ENCODE peak calls at places on chromosomes 12 and 14, in four cellular contexts. One of them, this sample, is unnamed.

GRCh38 chr14:98711453-98711852 is 560.5 kb downstream of the BCL11B start:
- DNase-seq in cardiac fibroblast: no peak
- DNase-seq in astrocyte of the spinal cord: no peak
- DNase-seq in right atrium auricular region: no peak
- DNase-seq in this sample: no peak

GRCh38 chr12:52247622-52248540 is 14.8 kb downstream of the KRT7 start:
- DNase-seq in cardiac fibroblast: no peak
- DNase-seq in astrocyte of the spinal cord: no peak
- DNase-seq in right atrium auricular region: no peak
- DNase-seq in this sample: no peak

GRCh38 chr12:6163554-6164060 is 36.6 kb upstream of the CD9 start:
- DNase-seq in cardiac fibroblast: no peak
- DNase-seq in astrocyte of the spinal cord: no peak
- DNase-seq in right atrium auricular region: no peak
- DNase-seq in this sample: no peak

GRCh38 chr12:85779768-85780167 is 56.4 kb downstream of the RASSF9 start:
- DNase-seq in cardiac fibroblast: no peak
- DNase-seq in astrocyte of the spinal cord: no peak
- DNase-seq in right atrium auricular region: no peak
- DNase-seq in this sample: no peak

GRCh38 chr12:44217146-44217883 is 381.4 kb downstream of the TMEM117 start:
- DNase-seq in cardiac fibroblast: no peak
- DNase-seq in astrocyte of the spinal cord: no peak
- DNase-seq in right atrium auricular region: no peak
- DNase-seq in this sample: no peak

GRCh38 chr12:108240027-108240785 is 98.9 kb downstream of the CMKLR1 start:
- DNase-seq in cardiac fibroblast: no peak
- DNase-seq in astrocyte of the spinal cord: no peak
- DNase-seq in right atrium auricular region: no peak
- DNase-seq in this sample: no peak

GRCh38 chr14:23578560-23579310 is at the start of gene JPH4:
- DNase-seq in cardiac fibroblast: no peak
- DNase-seq in astrocyte of the spinal cord: no peak
- DNase-seq in right atrium auricular region: peak; percentile 54
- DNase-seq in this sample: no peak

GRCh38 chr14:52131640-52132320 is 62.9 kb upstream of the NID2 start:
- DNase-seq in cardiac fibroblast: peak; percentile 98
- DNase-seq in astrocyte of the spinal cord: peak; percentile 93
- DNase-seq in right atrium auricular region: peak; percentile 85
- DNase-seq in this sample: peak; percentile 78

GRCh38 chr12:125983094-125983783 is 918.0 kb downstream of the AACS start:
- DNase-seq in cardiac fibroblast: no peak
- DNase-seq in astrocyte of the spinal cord: peak; percentile 78
- DNase-seq in right atrium auricular region: no peak
- DNase-seq in this sample: peak; percentile 51
- H3K4me3 ChIP-seq in cardiac fibroblast: peak overlapping the region; percentile 49
- H3K4me3 ChIP-seq in astrocyte of the spinal cord: peak overlapping the region; percentile 52
- H3K4me3 ChIP-seq in right atrium auricular region: peak overlapping the region; percentile 39
- H3K4me3 ChIP-seq in this sample: peak overlapping the region; percentile 62

DNA sequence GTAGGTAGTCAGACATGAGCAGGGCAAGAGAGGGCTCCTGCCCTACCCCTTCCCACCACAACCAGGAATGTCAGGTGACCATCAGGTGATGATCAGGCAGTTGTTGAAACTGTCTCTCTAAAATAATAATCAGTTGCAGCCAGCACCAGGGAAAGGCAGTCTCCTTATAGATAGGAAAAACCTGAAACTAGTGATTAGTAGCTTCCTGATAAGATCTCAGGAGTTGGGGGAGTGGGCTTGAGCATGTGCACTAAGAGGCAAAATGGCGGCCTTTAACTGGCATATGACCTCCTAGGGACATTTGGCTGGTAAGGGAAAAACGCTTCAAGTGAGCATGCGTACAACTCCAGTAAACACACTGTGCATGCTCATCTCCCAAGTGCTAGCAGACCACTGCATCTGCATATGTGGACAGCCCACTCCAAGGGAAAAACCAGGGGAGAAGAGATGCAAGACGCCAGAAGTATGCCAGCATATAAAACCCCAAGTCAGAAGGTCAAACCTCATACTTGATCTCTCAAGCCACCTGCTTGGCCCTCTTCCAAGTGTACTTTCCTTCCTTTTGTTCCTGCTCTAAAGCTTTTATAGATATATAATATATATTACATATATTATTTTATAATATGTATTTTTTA is 37.1 kb downstream of the TGFB3 start:
- DNase-seq in cardiac fibroblast: no peak
- DNase-seq in astrocyte of the spinal cord: no peak
- DNase-seq in right atrium auricular region: no peak
- DNase-seq in this sample: no peak
- H3K4me3 ChIP-seq in cardiac fibroblast: no peak overlapping the region
- H3K4me3 ChIP-seq in astrocyte of the spinal cord: no peak overlapping the region
- H3K4me3 ChIP-seq in right atrium auricular region: no peak overlapping the region
- H3K4me3 ChIP-seq in this sample: no peak overlapping the region

DNA sequence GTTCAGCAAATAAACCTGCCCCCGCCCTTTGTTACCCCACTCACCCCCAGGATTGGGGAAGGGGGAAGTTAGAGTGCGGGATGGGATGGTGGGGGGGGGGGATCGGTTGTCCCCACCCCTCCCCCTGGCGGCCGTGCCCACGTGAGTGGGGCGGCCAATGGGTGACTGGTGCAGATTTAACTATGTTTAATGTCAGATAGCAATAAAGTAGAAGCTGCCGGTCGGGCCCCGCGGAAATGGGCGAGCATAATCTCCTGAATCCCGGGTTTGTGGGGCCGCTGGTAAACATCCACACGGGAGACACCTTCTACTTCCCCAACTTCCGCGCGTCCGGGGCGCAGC is at the start of gene HOXC12:
- DNase-seq in cardiac fibroblast: no peak
- DNase-seq in astrocyte of the spinal cord: no peak
- DNase-seq in right atrium auricular region: no peak
- DNase-seq in this sample: no peak
- H3K4me3 ChIP-seq in cardiac fibroblast: no peak within 1 kb of the TSS
- H3K4me3 ChIP-seq in astrocyte of the spinal cord: no peak within 1 kb of the TSS
- H3K4me3 ChIP-seq in right atrium auricular region: no peak within 1 kb of the TSS
- H3K4me3 ChIP-seq in this sample: no peak within 1 kb of the TSS

GRCh38 chr12:49811961-49812401 is 16.2 kb downstream of the NCKAP5L start:
- DNase-seq in cardiac fibroblast: no peak
- DNase-seq in astrocyte of the spinal cord: no peak
- DNase-seq in right atrium auricular region: no peak
- DNase-seq in this sample: no peak
- H3K4me3 ChIP-seq in cardiac fibroblast: no peak overlapping the region
- H3K4me3 ChIP-seq in astrocyte of the spinal cord: no peak overlapping the region
- H3K4me3 ChIP-seq in right atrium auricular region: no peak overlapping the region
- H3K4me3 ChIP-seq in this sample: no peak overlapping the region

GRCh38 chr12:9667403-9667802 is 2.1 kb upstream of the CLEC2D start:
- DNase-seq in cardiac fibroblast: no peak
- DNase-seq in astrocyte of the spinal cord: no peak
- DNase-seq in right atrium auricular region: no peak
- DNase-seq in this sample: no peak
- H3K4me3 ChIP-seq in cardiac fibroblast: no peak overlapping the region
- H3K4me3 ChIP-seq in astrocyte of the spinal cord: no peak overlapping the region
- H3K4me3 ChIP-seq in right atrium auricular region: no peak overlapping the region
- H3K4me3 ChIP-seq in this sample: no peak overlapping the region

GRCh38 chr14:58638231-58639205 is 756 bp downstream of the DACT1 start:
- DNase-seq in cardiac fibroblast: peak; percentile 42
- DNase-seq in astrocyte of the spinal cord: peak; percentile 39
- DNase-seq in right atrium auricular region: no peak
- DNase-seq in this sample: no peak
- H3K4me3 ChIP-seq in cardiac fibroblast: peak overlapping the region; percentile 73
- H3K4me3 ChIP-seq in astrocyte of the spinal cord: peak overlapping the region; percentile 78
- H3K4me3 ChIP-seq in right atrium auricular region: peak overlapping the region; percentile 72
- H3K4me3 ChIP-seq in this sample: peak overlapping the region; percentile 7

DNA sequence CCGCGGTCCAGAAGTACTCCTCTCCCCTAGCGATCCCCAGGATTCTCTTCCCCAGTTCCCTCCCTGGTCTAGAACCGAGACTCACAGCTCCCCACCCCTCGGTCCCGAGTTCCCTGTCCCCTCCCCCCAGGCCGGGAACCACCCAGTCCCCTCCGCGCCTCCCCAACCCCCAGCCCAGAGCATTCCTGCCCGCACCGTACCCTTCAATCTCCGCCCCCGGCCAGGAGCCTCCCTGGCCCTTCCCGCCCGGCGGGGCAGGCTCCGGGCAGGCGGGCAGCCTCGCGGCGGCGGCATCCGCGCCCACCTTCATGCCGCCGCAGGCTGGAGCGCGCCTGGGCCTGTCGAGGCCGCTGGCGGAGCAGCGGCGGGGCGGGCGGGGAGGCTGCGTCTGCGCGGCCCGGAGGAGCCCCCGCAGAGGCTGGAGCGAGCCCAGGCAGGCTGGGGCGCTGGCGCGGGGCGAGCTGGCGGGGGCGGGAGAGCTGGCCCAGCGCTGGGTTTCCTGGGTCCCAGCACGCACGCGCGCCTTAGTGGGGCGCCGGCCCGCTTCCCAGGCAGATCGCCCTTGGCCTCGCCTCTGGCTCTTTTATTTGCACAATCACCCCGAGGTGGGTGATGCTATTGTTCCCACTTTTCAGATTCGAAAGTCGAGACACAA is 22.2 kb upstream of the GPR132 start:
- DNase-seq in cardiac fibroblast: peak; percentile 69
- DNase-seq in astrocyte of the spinal cord: peak; percentile 54
- DNase-seq in right atrium auricular region: no peak
- DNase-seq in this sample: no peak
- H3K4me3 ChIP-seq in cardiac fibroblast: peak overlapping the region; percentile 55
- H3K4me3 ChIP-seq in astrocyte of the spinal cord: peak overlapping the region; percentile 53
- H3K4me3 ChIP-seq in right atrium auricular region: peak overlapping the region; percentile 31
- H3K4me3 ChIP-seq in this sample: peak overlapping the region; percentile 53

This sample was measured in Jurkat, Clone E6-1.